ENCODE peak calls at places on chromosomes 13 and 19, in six cellular contexts. M is GM12878, K is endothelial cell of umbilical vein, D is A549, Q is K562, T is HepG2. G is an unnamed sample.

GRCh38 chr19:43482193-43482592 is 16.8 kb upstream of the LYPD3 start:
- DNase-seq in D (no peak), Q (no peak), K (no peak), T (no peak), M (no peak), G (no peak)

GRCh38 chr19:10368101-10368803 is 12.1 kb downstream of the TYK2 start:
- DNase-seq in M (no peak), K (no peak), Q (peak; percentile 17), D (no peak), T (no peak), G (peak; percentile 82)

GRCh38 chr13:51895906-51896888 is 34.4 kb downstream of the CCDC70 start:
- DNase-seq in T (peak; percentile 45), M (no peak), D (peak; percentile 41), K (peak; percentile 63), Q (peak; percentile 48), G (peak; percentile 79)

GRCh38 chr13:101523732-101524131 is 71.3 kb downstream of the ITGBL1 start:
- DNase-seq in Q (no peak), K (peak; percentile 59), D (no peak), M (no peak), T (no peak), G (no peak)

GRCh38 chr13:102779426-102780159 is 6.0 kb upstream of the TEX30 start:
- DNase-seq in T (no peak), K (no peak), M (no peak), D (no peak), Q (no peak), G (peak; percentile 88)

GRCh38 chr19:12794196-12794921 is 3.1 kb downstream of the JUNB start:
- DNase-seq in K (no peak), Q (no peak), D (no peak), M (no peak), T (no peak), G (peak; percentile 33)

GRCh38 chr13:105105471-105105870 is 1430.0 kb downstream of the EFNB2 start:
- DNase-seq in M (no peak), T (no peak), Q (no peak), D (no peak), K (no peak), G (no peak)

GRCh38 chr13:79470666-79471065 is 10.3 kb upstream of the NDFIP2 start:
- DNase-seq in Q (no peak), T (no peak), K (no peak), M (no peak), D (no peak), G (no peak)

GRCh38 chr13:43916828-43917227 is 37.1 kb downstream of the LACC1 start:
- DNase-seq in K (no peak), Q (no peak), T (no peak), D (no peak), M (no peak), G (no peak)

GRCh38 chr13:108534728-108535127 is 94.7 kb upstream of the MYO16 start:
- DNase-seq in T (no peak), Q (no peak), K (no peak), D (no peak), M (no peak), G (no peak)

GRCh38 chr13:74288361-74288911 is 154.2 kb upstream of the KLF12 start:
- DNase-seq in T (no peak), K (peak; percentile 16), Q (no peak), M (no peak), D (no peak), G (no peak)

GRCh38 chr13:80551650-80552497 is 210.9 kb upstream of the SPRY2 start:
- DNase-seq in M (no peak), T (no peak), D (no peak), Q (peak; percentile 13), K (peak; percentile 88), G (no peak)

GRCh38 chr19:15218501-15218900 is 13.7 kb downstream of the EPHX3 start:
- DNase-seq in Q (no peak), T (no peak), M (no peak), K (no peak), D (no peak), G (no peak)

GRCh38 chr19:36026091-36026876 is 6.4 kb downstream of the CLIP3 start:
- DNase-seq in D (no peak), T (no peak), Q (no peak), M (no peak), K (no peak), G (no peak)

GRCh38 chr19:15136234-15136954 is 29.2 kb downstream of the SYDE1 start:
- DNase-seq in T (no peak), M (no peak), D (no peak), Q (no peak), K (no peak), G (no peak)

GRCh38 chr13:34926513-34926912 is 15.6 kb upstream of the NBEA start:
- DNase-seq in K (peak; percentile 55), Q (no peak), M (no peak), D (no peak), T (no peak), G (peak; percentile 27)

GRCh38 chr13:105709181-105709580 is 826.3 kb downstream of the EFNB2 start:
- DNase-seq in M (no peak), D (no peak), T (no peak), Q (no peak), K (no peak), G (no peak)

GRCh38 chr19:13022859-13023636 is 27.8 kb downstream of the NFIX start:
- DNase-seq in M (no peak), K (peak; percentile 80), Q (peak; percentile 71), T (peak; percentile 79), D (peak; percentile 25), G (peak; percentile 32)

GRCh38 chr13:68810660-68811059 is 1297.0 kb upstream of the ATXN8OS start:
- DNase-seq in K (no peak), Q (no peak), M (no peak), T (peak; percentile 5), D (no peak), G (peak; percentile 12)

GRCh38 chr19:28386080-28386869 is 826.7 kb downstream of the UQCRFS1 start:
- DNase-seq in D (no peak), T (no peak), K (no peak), Q (no peak), M (no peak), G (no peak)

GRCh38 chr13:34627499-34627898 is 314.6 kb upstream of the NBEA start:
- DNase-seq in Q (no peak), D (no peak), K (no peak), T (no peak), M (no peak), G (no peak)

GRCh38 chr19:9054768-9055167 is 32.1 kb upstream of the OR1M1 start:
- DNase-seq in M (no peak), Q (no peak), T (no peak), D (peak; percentile 31), K (no peak), G (no peak)

GRCh38 chr19:13011653-13012389 is 16.5 kb downstream of the NFIX start:
- DNase-seq in Q (no peak), M (no peak), K (no peak), T (no peak), D (no peak), G (no peak)

GRCh38 chr13:53473397-53473796 is 444.8 kb downstream of the OLFM4 start:
- DNase-seq in M (no peak), Q (no peak), T (no peak), D (no peak), K (no peak), G (no peak)

DNA sequence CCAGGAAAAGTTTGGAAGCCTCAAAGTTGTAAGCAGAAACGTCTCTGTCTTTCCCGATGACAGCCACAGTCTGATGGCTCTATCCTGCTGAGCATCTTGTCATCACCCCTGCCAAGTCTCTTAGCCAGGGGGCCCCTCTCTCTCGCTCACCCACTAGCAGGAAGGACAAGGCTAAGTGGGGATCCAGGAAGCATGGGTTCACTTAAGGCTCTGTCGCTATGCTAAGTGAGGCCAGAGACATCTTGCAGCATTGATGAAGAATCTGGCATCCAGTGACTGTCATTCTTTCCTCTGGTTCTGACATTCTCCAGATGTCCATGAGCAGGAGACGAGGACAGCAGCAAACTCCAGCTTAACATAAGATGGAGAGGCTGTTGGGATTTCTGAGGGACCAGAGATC is 230.3 kb downstream of the TSHZ3 start:
- DNase-seq in D (no peak), M (no peak), Q (no peak), T (no peak), K (no peak), G (no peak)
- TF ChIP-seq MYC in D (no peak), M (no peak), Q (no peak), T (no peak), K (no peak), G (no peak)

GRCh38 chr13:25731037-25731436 is 320.8 kb downstream of the SHISA2 start:
- DNase-seq in Q (no peak), M (no peak), D (no peak), T (no peak), K (no peak), G (no peak)

GRCh38 chr13:25731511-25731910 is 320.3 kb downstream of the SHISA2 start:
- DNase-seq in K (no peak), Q (no peak), T (no peak), M (no peak), D (no peak), G (no peak)

GRCh38 chr13:25733696-25734435 is 317.9 kb downstream of the SHISA2 start:
- DNase-seq in K (no peak), Q (no peak), D (no peak), M (no peak), T (no peak), G (no peak)

GRCh38 chr13:25732146-25732865 is 319.5 kb downstream of the SHISA2 start:
- DNase-seq in Q (no peak), D (no peak), K (no peak), T (no peak), M (no peak), G (no peak)

GRCh38 chr13:25733061-25733491 is 318.7 kb downstream of the SHISA2 start:
- DNase-seq in D (no peak), K (no peak), Q (no peak), M (no peak), T (no peak), G (no peak)
- TF ChIP-seq MAX in D (no peak), K (no peak), Q (no peak), M (no peak), T (no peak), G (no peak)

DNA sequence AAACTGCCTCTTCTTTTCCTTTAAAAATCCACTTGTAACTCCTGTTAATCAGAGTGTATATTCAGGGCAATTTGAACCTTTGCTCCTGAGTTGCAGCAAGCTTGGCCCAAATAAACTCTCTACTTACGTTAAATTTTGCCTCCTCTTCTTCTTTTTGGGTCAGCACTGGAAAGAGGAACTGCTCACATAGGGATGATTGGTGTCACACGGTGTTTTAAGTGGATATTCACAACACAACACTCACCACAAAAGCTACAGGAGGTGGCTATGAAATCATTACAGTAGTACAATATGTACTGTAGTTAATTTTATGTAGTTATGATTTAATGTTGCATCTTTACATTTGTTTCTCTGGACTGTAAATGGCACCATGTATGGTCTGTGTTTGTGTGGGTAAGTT is 96.8 kb upstream of the DOCK9 start:
- DNase-seq in M (no peak), K (no peak), T (no peak), Q (no peak), D (no peak), G (peak; percentile 13)
- TF ChIP-seq CTCF in M (no peak), K (no peak), T (no peak), Q (no peak), D (no peak), G (no peak)

GRCh38 chr19:34686455-34686854 is 9.0 kb downstream of the ZNF302 start:
- DNase-seq in T (no peak), Q (no peak), D (no peak), M (no peak), K (no peak), G (no peak)
- TF ChIP-seq MYC in T (no peak), Q (no peak), D (no peak), M (no peak), K (no peak), G (no peak)

G was measured in NB4.